ENCODE peak calls at places on chromosomes 2 and 18, in four cellular contexts. L, M, O and E are unnamed samples.

GRCh38 chr2:107248932-107249331 is 363.0 kb upstream of the ST6GAL2 start:
- DNase-seq in L (no peak), M (no peak), O (no peak), E (no peak)

GRCh38 chr2:221075203-221075602 is 496.9 kb downstream of the EPHA4 start:
- DNase-seq in L (no peak), M (no peak), O (no peak), E (no peak)

GRCh38 chr2:218962859-218963492 is 3.5 kb downstream of the CDK5R2 start:
- DNase-seq in L (no peak), M (peak; percentile 43), O (no peak), E (no peak)

GRCh38 chr18:48785686-48786470 is 164.9 kb downstream of the SMAD7 start:
- DNase-seq in L (no peak), M (no peak), O (peak; percentile 57), E (no peak)

GRCh38 chr2:240733803-240734495 is 42.3 kb downstream of the AQP12A start:
- DNase-seq in L (no peak), M (no peak), O (no peak), E (no peak)

GRCh38 chr2:202588647-202589581 is 45.9 kb upstream of the FAM117B start:
- DNase-seq in L (peak; percentile 58), M (peak; percentile 53), O (no peak), E (peak; percentile 32)

GRCh38 chr18:57410749-57411148 is 24.4 kb upstream of the ONECUT2 start:
- DNase-seq in L (no peak), M (no peak), O (no peak), E (no peak)

GRCh38 chr2:64975232-64975791 is 13.9 kb upstream of the SLC1A4 start:
- DNase-seq in L (no peak), M (no peak), O (no peak), E (no peak)

GRCh38 chr2:133668547-133668946 is 100.3 kb upstream of the NCKAP5 start:
- DNase-seq in L (no peak), M (no peak), O (no peak), E (no peak)

GRCh38 chr2:151289972-151290335 is 486 bp upstream of the NMI start:
- DNase-seq in L (peak; percentile 79), M (no peak), O (no peak), E (peak; percentile 47)

GRCh38 chr2:120760446-120761135 is 24.9 kb downstream of the GLI2 start:
- DNase-seq in L (no peak), M (no peak), O (peak; percentile 53), E (no peak)

GRCh38 chr2:1914541-1915165 is 170.3 kb upstream of the PXDN start:
- DNase-seq in L (no peak), M (no peak), O (no peak), E (no peak)

GRCh38 chr2:10240161-10240681 is 62.5 kb upstream of the HPCAL1 start:
- DNase-seq in L (no peak), M (no peak), O (peak; percentile 75), E (no peak)

GRCh38 chr2:55277310-55277709 is 8.3 kb upstream of the MTIF2 start:
- DNase-seq in L (no peak), M (no peak), O (no peak), E (no peak)

GRCh38 chr2:205372141-205372540 is 310.2 kb upstream of the NRP2 start:
- DNase-seq in L (no peak), M (no peak), O (no peak), E (no peak)

GRCh38 chr2:56326346-56326741 is 142.6 kb downstream of the CCDC85A start:
- DNase-seq in L (no peak), M (no peak), O (no peak), E (no peak)

GRCh38 chr2:190340369-190340768 is 3.0 kb upstream of the INPP1 start:
- DNase-seq in L (no peak), M (no peak), O (no peak), E (no peak)

GRCh38 chr2:139946690-139947089 is 1166.5 kb upstream of the NXPH2 start:
- DNase-seq in L (no peak), M (no peak), O (no peak), E (no peak)

GRCh38 chr2:143581989-143582719 is 452.9 kb downstream of the ARHGAP15 start:
- DNase-seq in L (no peak), M (no peak), O (no peak), E (no peak)

GRCh38 chr2:147374410-147374811 is 470.4 kb upstream of the ACVR2A start:
- DNase-seq in L (no peak), M (no peak), O (no peak), E (no peak)

GRCh38 chr18:23415530-23415929 is 37.6 kb upstream of the RIOK3 start:
- DNase-seq in L (no peak), M (no peak), O (no peak), E (no peak)

GRCh38 chr2:71609029-71609428 is 155.7 kb downstream of the DYSF start:
- DNase-seq in L (no peak), M (no peak), O (peak; percentile 47), E (no peak)

GRCh38 chr2:79219383-79219988 is 59.9 kb upstream of the REG3A start:
- DNase-seq in L (peak; percentile 20), M (no peak), O (no peak), E (peak; percentile 45)

GRCh38 chr2:135257383-135258090 is 205.4 kb downstream of the RAB3GAP1 start:
- DNase-seq in L (no peak), M (no peak), O (no peak), E (no peak)

GRCh38 chr2:38602136-38602731 is 494 bp downstream of the HNRNPLL start:
- DNase-seq in L (peak; percentile 22), M (peak; percentile 7), O (no peak), E (no peak)

GRCh38 chr2:55954306-55955035 is 30.9 kb upstream of the EFEMP1 start:
- DNase-seq in L (no peak), M (no peak), O (no peak), E (no peak)

GRCh38 chr2:190862591-190862991 is 18.0 kb upstream of the GLS start:
- DNase-seq in L (no peak), M (no peak), O (no peak), E (no peak)

GRCh38 chr18:48929951-48930713 is 20.6 kb downstream of the SMAD7 start:
- DNase-seq in L (no peak), M (no peak), O (no peak), E (no peak)

GRCh38 chr2:45595724-45596435 is 15.2 kb downstream of the SRBD1 start:
- DNase-seq in L (no peak), M (no peak), O (no peak), E (no peak)

GRCh38 chr18:21703241-21703820 is 1.2 kb downstream of the ABHD3 start:
- DNase-seq in L (peak; percentile 34), M (no peak), O (no peak), E (no peak)

GRCh38 chr18:50039736-50040135 is 155.2 kb downstream of the MYO5B start:
- DNase-seq in L (no peak), M (no peak), O (no peak), E (no peak)

GRCh38 chr2:28991021-28991420 is 9.9 kb downstream of the TOGARAM2 start:
- DNase-seq in L (no peak), M (no peak), O (no peak), E (no peak)

GRCh38 chr2:60552096-60552850 is 1.2 kb downstream of the BCL11A start:
- DNase-seq in L (no peak), M (no peak), O (no peak), E (no peak)

GRCh38 chr2:136327162-136327852 is 209.4 kb upstream of the CXCR4 start:
- DNase-seq in L (no peak), M (peak; percentile 54), O (no peak), E (no peak)